ENCODE peak calls at places on chromosome 3, in six cellular contexts. One of them, this sample, is unnamed.

GRCh38 chr3:48879994-48880377 is 18.7 kb downstream of the SLC25A20 start:
- ATAC-seq in activated CD4-positive, alpha-beta T cell treated with anti-CD3 and anti-CD28 coated beads for 36 hours: no peak
- ATAC-seq in CD4-positive, CD25-positive, alpha-beta regulatory T cell: no peak
- ATAC-seq in sciatic nerve: no peak
- ATAC-seq in left cardiac atrium: no peak
- ATAC-seq in upper lobe of right lung: no peak
- ATAC-seq in this sample: no peak

GRCh38 chr3:197001106-197001971 is 28.3 kb downstream of the MELTF start:
- ATAC-seq in activated CD4-positive, alpha-beta T cell treated with anti-CD3 and anti-CD28 coated beads for 36 hours: no peak
- ATAC-seq in upper lobe of right lung: no peak
- ATAC-seq in sciatic nerve: peak; percentile 2
- ATAC-seq in CD4-positive, CD25-positive, alpha-beta regulatory T cell: no peak
- ATAC-seq in left cardiac atrium: no peak
- ATAC-seq in this sample: no peak

GRCh38 chr3:135143474-135143873 is 348.4 kb downstream of the EPHB1 start:
- ATAC-seq in sciatic nerve: no peak
- ATAC-seq in activated CD4-positive, alpha-beta T cell treated with anti-CD3 and anti-CD28 coated beads for 36 hours: no peak
- ATAC-seq in upper lobe of right lung: no peak
- ATAC-seq in left cardiac atrium: no peak
- ATAC-seq in CD4-positive, CD25-positive, alpha-beta regulatory T cell: no peak
- ATAC-seq in this sample: no peak

GRCh38 chr3:4228295-4228694 is 74.9 kb upstream of the SETMAR start:
- ATAC-seq in left cardiac atrium: no peak
- ATAC-seq in sciatic nerve: no peak
- ATAC-seq in upper lobe of right lung: no peak
- ATAC-seq in CD4-positive, CD25-positive, alpha-beta regulatory T cell: no peak
- ATAC-seq in activated CD4-positive, alpha-beta T cell treated with anti-CD3 and anti-CD28 coated beads for 36 hours: no peak
- ATAC-seq in this sample: no peak

GRCh38 chr3:14525685-14526631 is 14.2 kb downstream of the GRIP2 start:
- ATAC-seq in activated CD4-positive, alpha-beta T cell treated with anti-CD3 and anti-CD28 coated beads for 36 hours: peak; percentile 72
- ATAC-seq in CD4-positive, CD25-positive, alpha-beta regulatory T cell: no peak
- ATAC-seq in sciatic nerve: peak; percentile 51
- ATAC-seq in left cardiac atrium: peak; percentile 67
- ATAC-seq in upper lobe of right lung: no peak
- ATAC-seq in this sample: peak; percentile 82

GRCh38 chr3:170049146-170050000 is 11.6 kb downstream of the GPR160 start:
- ATAC-seq in upper lobe of right lung: peak; percentile 76
- ATAC-seq in sciatic nerve: peak; percentile 10
- ATAC-seq in activated CD4-positive, alpha-beta T cell treated with anti-CD3 and anti-CD28 coated beads for 36 hours: no peak
- ATAC-seq in left cardiac atrium: peak; percentile 68
- ATAC-seq in CD4-positive, CD25-positive, alpha-beta regulatory T cell: no peak
- ATAC-seq in this sample: no peak

GRCh38 chr3:112097378-112097777 is 11.2 kb downstream of the C3orf52 start:
- ATAC-seq in CD4-positive, CD25-positive, alpha-beta regulatory T cell: peak; percentile 34
- ATAC-seq in upper lobe of right lung: peak; percentile 78
- ATAC-seq in left cardiac atrium: peak; percentile 91
- ATAC-seq in sciatic nerve: no peak
- ATAC-seq in activated CD4-positive, alpha-beta T cell treated with anti-CD3 and anti-CD28 coated beads for 36 hours: peak; percentile 98
- ATAC-seq in this sample: peak; percentile 99

GRCh38 chr3:40846466-40846865 is 321.7 kb downstream of the ZNF621 start:
- ATAC-seq in activated CD4-positive, alpha-beta T cell treated with anti-CD3 and anti-CD28 coated beads for 36 hours: no peak
- ATAC-seq in CD4-positive, CD25-positive, alpha-beta regulatory T cell: no peak
- ATAC-seq in sciatic nerve: no peak
- ATAC-seq in upper lobe of right lung: no peak
- ATAC-seq in left cardiac atrium: peak; percentile 85
- ATAC-seq in this sample: no peak

GRCh38 chr3:16243706-16244490 is 20.8 kb downstream of the DPH3 start:
- ATAC-seq in activated CD4-positive, alpha-beta T cell treated with anti-CD3 and anti-CD28 coated beads for 36 hours: peak; percentile 52
- ATAC-seq in sciatic nerve: no peak
- ATAC-seq in left cardiac atrium: peak; percentile 82
- ATAC-seq in upper lobe of right lung: peak; percentile 10
- ATAC-seq in CD4-positive, CD25-positive, alpha-beta regulatory T cell: no peak
- ATAC-seq in this sample: peak; percentile 29

GRCh38 chr3:73499787-73500186 is 125.0 kb downstream of the PDZRN3 start:
- ATAC-seq in activated CD4-positive, alpha-beta T cell treated with anti-CD3 and anti-CD28 coated beads for 36 hours: no peak
- ATAC-seq in CD4-positive, CD25-positive, alpha-beta regulatory T cell: no peak
- ATAC-seq in sciatic nerve: no peak
- ATAC-seq in left cardiac atrium: no peak
- ATAC-seq in upper lobe of right lung: no peak
- ATAC-seq in this sample: no peak

GRCh38 chr3:141094851-141095545 is 43.9 kb downstream of the SPSB4 start:
- ATAC-seq in sciatic nerve: peak; percentile 95
- ATAC-seq in left cardiac atrium: peak; percentile 86
- ATAC-seq in CD4-positive, CD25-positive, alpha-beta regulatory T cell: no peak
- ATAC-seq in upper lobe of right lung: peak; percentile 30
- ATAC-seq in activated CD4-positive, alpha-beta T cell treated with anti-CD3 and anti-CD28 coated beads for 36 hours: no peak
- ATAC-seq in this sample: no peak

GRCh38 chr3:16178628-16178988 is 4.1 kb downstream of the GALNT15 start:
- ATAC-seq in upper lobe of right lung: no peak
- ATAC-seq in left cardiac atrium: no peak
- ATAC-seq in activated CD4-positive, alpha-beta T cell treated with anti-CD3 and anti-CD28 coated beads for 36 hours: peak; percentile 11
- ATAC-seq in CD4-positive, CD25-positive, alpha-beta regulatory T cell: no peak
- ATAC-seq in sciatic nerve: no peak
- ATAC-seq in this sample: no peak

GRCh38 chr3:170117134-170117533 is 64.4 kb downstream of the PHC3 start:
- ATAC-seq in activated CD4-positive, alpha-beta T cell treated with anti-CD3 and anti-CD28 coated beads for 36 hours: no peak
- ATAC-seq in sciatic nerve: no peak
- ATAC-seq in left cardiac atrium: no peak
- ATAC-seq in upper lobe of right lung: no peak
- ATAC-seq in CD4-positive, CD25-positive, alpha-beta regulatory T cell: no peak
- ATAC-seq in this sample: no peak

GRCh38 chr3:98242155-98242554 is 21.9 kb upstream of the OR5H6 start:
- ATAC-seq in upper lobe of right lung: no peak
- ATAC-seq in sciatic nerve: no peak
- ATAC-seq in CD4-positive, CD25-positive, alpha-beta regulatory T cell: no peak
- ATAC-seq in activated CD4-positive, alpha-beta T cell treated with anti-CD3 and anti-CD28 coated beads for 36 hours: no peak
- ATAC-seq in left cardiac atrium: no peak
- ATAC-seq in this sample: no peak

GRCh38 chr3:72043212-72044133 is 258.5 kb upstream of the PROK2 start:
- ATAC-seq in CD4-positive, CD25-positive, alpha-beta regulatory T cell: no peak
- ATAC-seq in sciatic nerve: no peak
- ATAC-seq in activated CD4-positive, alpha-beta T cell treated with anti-CD3 and anti-CD28 coated beads for 36 hours: no peak
- ATAC-seq in left cardiac atrium: peak; percentile 51
- ATAC-seq in upper lobe of right lung: peak; percentile 82
- ATAC-seq in this sample: no peak

GRCh38 chr3:66956740-66957139 is 41.4 kb upstream of the KBTBD8 start:
- ATAC-seq in CD4-positive, CD25-positive, alpha-beta regulatory T cell: no peak
- ATAC-seq in upper lobe of right lung: no peak
- ATAC-seq in activated CD4-positive, alpha-beta T cell treated with anti-CD3 and anti-CD28 coated beads for 36 hours: no peak
- ATAC-seq in left cardiac atrium: peak; percentile 72
- ATAC-seq in sciatic nerve: no peak
- ATAC-seq in this sample: no peak

GRCh38 chr3:19267040-19267439 is 118.7 kb downstream of the KCNH8 start:
- ATAC-seq in sciatic nerve: no peak
- ATAC-seq in activated CD4-positive, alpha-beta T cell treated with anti-CD3 and anti-CD28 coated beads for 36 hours: no peak
- ATAC-seq in CD4-positive, CD25-positive, alpha-beta regulatory T cell: no peak
- ATAC-seq in upper lobe of right lung: no peak
- ATAC-seq in left cardiac atrium: no peak
- ATAC-seq in this sample: no peak

GRCh38 chr3:159892171-159892791 is 96.4 kb upstream of the IL12A start:
- ATAC-seq in sciatic nerve: no peak
- ATAC-seq in left cardiac atrium: peak; percentile 44
- ATAC-seq in CD4-positive, CD25-positive, alpha-beta regulatory T cell: no peak
- ATAC-seq in activated CD4-positive, alpha-beta T cell treated with anti-CD3 and anti-CD28 coated beads for 36 hours: no peak
- ATAC-seq in upper lobe of right lung: peak; percentile 84
- ATAC-seq in this sample: no peak

GRCh38 chr3:134602440-134602814 is 48.4 kb downstream of the KY start:
- ATAC-seq in upper lobe of right lung: no peak
- ATAC-seq in left cardiac atrium: no peak
- ATAC-seq in activated CD4-positive, alpha-beta T cell treated with anti-CD3 and anti-CD28 coated beads for 36 hours: no peak
- ATAC-seq in CD4-positive, CD25-positive, alpha-beta regulatory T cell: no peak
- ATAC-seq in sciatic nerve: no peak
- ATAC-seq in this sample: no peak

GRCh38 chr3:128504957-128505730 is 12.1 kb upstream of the GATA2 start:
- ATAC-seq in sciatic nerve: no peak
- ATAC-seq in left cardiac atrium: no peak
- ATAC-seq in upper lobe of right lung: no peak
- ATAC-seq in CD4-positive, CD25-positive, alpha-beta regulatory T cell: no peak
- ATAC-seq in activated CD4-positive, alpha-beta T cell treated with anti-CD3 and anti-CD28 coated beads for 36 hours: no peak
- ATAC-seq in this sample: no peak

GRCh38 chr3:71428841-71429609 is 154.5 kb downstream of the FOXP1 start:
- ATAC-seq in sciatic nerve: peak; percentile 83
- ATAC-seq in upper lobe of right lung: peak; percentile 59
- ATAC-seq in CD4-positive, CD25-positive, alpha-beta regulatory T cell: no peak
- ATAC-seq in activated CD4-positive, alpha-beta T cell treated with anti-CD3 and anti-CD28 coated beads for 36 hours: no peak
- ATAC-seq in left cardiac atrium: peak; percentile 46
- ATAC-seq in this sample: no peak

GRCh38 chr3:57805674-57806073 is 49.6 kb downstream of the SLMAP start:
- ATAC-seq in left cardiac atrium: peak; percentile 82
- ATAC-seq in sciatic nerve: no peak
- ATAC-seq in upper lobe of right lung: peak; percentile 41
- ATAC-seq in activated CD4-positive, alpha-beta T cell treated with anti-CD3 and anti-CD28 coated beads for 36 hours: peak; percentile 89
- ATAC-seq in CD4-positive, CD25-positive, alpha-beta regulatory T cell: peak; percentile 45
- ATAC-seq in this sample: peak; percentile 96

GRCh38 chr3:186342197-186342596 is 19.8 kb downstream of the DGKG start:
- ATAC-seq in sciatic nerve: peak; percentile 59
- ATAC-seq in activated CD4-positive, alpha-beta T cell treated with anti-CD3 and anti-CD28 coated beads for 36 hours: no peak
- ATAC-seq in left cardiac atrium: peak; percentile 37
- ATAC-seq in CD4-positive, CD25-positive, alpha-beta regulatory T cell: no peak
- ATAC-seq in upper lobe of right lung: peak; percentile 84
- ATAC-seq in this sample: no peak

GRCh38 chr3:71262368-71263265 is 320.9 kb downstream of the FOXP1 start:
- ATAC-seq in upper lobe of right lung: peak; percentile 39
- ATAC-seq in sciatic nerve: no peak
- ATAC-seq in CD4-positive, CD25-positive, alpha-beta regulatory T cell: no peak
- ATAC-seq in left cardiac atrium: no peak
- ATAC-seq in activated CD4-positive, alpha-beta T cell treated with anti-CD3 and anti-CD28 coated beads for 36 hours: peak; percentile 30
- ATAC-seq in this sample: peak; percentile 40

GRCh38 chr3:177893321-177893720 is 642.9 kb upstream of the KCNMB2 start:
- ATAC-seq in upper lobe of right lung: no peak
- ATAC-seq in sciatic nerve: no peak
- ATAC-seq in CD4-positive, CD25-positive, alpha-beta regulatory T cell: no peak
- ATAC-seq in activated CD4-positive, alpha-beta T cell treated with anti-CD3 and anti-CD28 coated beads for 36 hours: no peak
- ATAC-seq in left cardiac atrium: no peak
- ATAC-seq in this sample: no peak

GRCh38 chr3:7272203-7272602 is 411.3 kb downstream of the GRM7 start:
- ATAC-seq in CD4-positive, CD25-positive, alpha-beta regulatory T cell: no peak
- ATAC-seq in sciatic nerve: no peak
- ATAC-seq in activated CD4-positive, alpha-beta T cell treated with anti-CD3 and anti-CD28 coated beads for 36 hours: no peak
- ATAC-seq in upper lobe of right lung: no peak
- ATAC-seq in left cardiac atrium: no peak
- ATAC-seq in this sample: no peak

GRCh38 chr3:186974824-186975281 is 44.5 kb downstream of the ST6GAL1 start:
- ATAC-seq in sciatic nerve: no peak
- ATAC-seq in upper lobe of right lung: no peak
- ATAC-seq in left cardiac atrium: peak; percentile 31
- ATAC-seq in activated CD4-positive, alpha-beta T cell treated with anti-CD3 and anti-CD28 coated beads for 36 hours: no peak
- ATAC-seq in CD4-positive, CD25-positive, alpha-beta regulatory T cell: no peak
- ATAC-seq in this sample: no peak

GRCh38 chr3:105805402-105805801 is 63.4 kb downstream of the CBLB start:
- ATAC-seq in sciatic nerve: no peak
- ATAC-seq in activated CD4-positive, alpha-beta T cell treated with anti-CD3 and anti-CD28 coated beads for 36 hours: no peak
- ATAC-seq in CD4-positive, CD25-positive, alpha-beta regulatory T cell: no peak
- ATAC-seq in upper lobe of right lung: no peak
- ATAC-seq in left cardiac atrium: no peak
- ATAC-seq in this sample: no peak

GRCh38 chr3:45565341-45565740 is 29.2 kb upstream of the LIMD1 start:
- ATAC-seq in CD4-positive, CD25-positive, alpha-beta regulatory T cell: no peak
- ATAC-seq in left cardiac atrium: no peak
- ATAC-seq in upper lobe of right lung: no peak
- ATAC-seq in sciatic nerve: no peak
- ATAC-seq in activated CD4-positive, alpha-beta T cell treated with anti-CD3 and anti-CD28 coated beads for 36 hours: no peak
- ATAC-seq in this sample: no peak

GRCh38 chr3:104855702-104856101 is 511.0 kb upstream of the ALCAM start:
- ATAC-seq in CD4-positive, CD25-positive, alpha-beta regulatory T cell: no peak
- ATAC-seq in upper lobe of right lung: no peak
- ATAC-seq in sciatic nerve: no peak
- ATAC-seq in activated CD4-positive, alpha-beta T cell treated with anti-CD3 and anti-CD28 coated beads for 36 hours: no peak
- ATAC-seq in left cardiac atrium: no peak
- ATAC-seq in this sample: no peak

GRCh38 chr3:138875754-138876664 is 41.3 kb upstream of the PIK3CB start:
- ATAC-seq in upper lobe of right lung: peak; percentile 87
- ATAC-seq in activated CD4-positive, alpha-beta T cell treated with anti-CD3 and anti-CD28 coated beads for 36 hours: peak; percentile 88
- ATAC-seq in sciatic nerve: no peak
- ATAC-seq in CD4-positive, CD25-positive, alpha-beta regulatory T cell: peak; percentile 31
- ATAC-seq in left cardiac atrium: peak; percentile 45
- ATAC-seq in this sample: peak; percentile 89

GRCh38 chr3:112351823-112352222 is 18.9 kb downstream of the CD200 start:
- ATAC-seq in CD4-positive, CD25-positive, alpha-beta regulatory T cell: no peak
- ATAC-seq in upper lobe of right lung: no peak
- ATAC-seq in left cardiac atrium: no peak
- ATAC-seq in sciatic nerve: no peak
- ATAC-seq in activated CD4-positive, alpha-beta T cell treated with anti-CD3 and anti-CD28 coated beads for 36 hours: no peak
- ATAC-seq in this sample: no peak

GRCh38 chr3:12585181-12585580 is 28.3 kb downstream of the MKRN2 start:
- ATAC-seq in activated CD4-positive, alpha-beta T cell treated with anti-CD3 and anti-CD28 coated beads for 36 hours: no peak
- ATAC-seq in sciatic nerve: no peak
- ATAC-seq in left cardiac atrium: no peak
- ATAC-seq in upper lobe of right lung: no peak
- ATAC-seq in CD4-positive, CD25-positive, alpha-beta regulatory T cell: no peak
- ATAC-seq in this sample: no peak

GRCh38 chr3:9195390-9195789 is 54.1 kb downstream of the SRGAP3 start:
- ATAC-seq in sciatic nerve: no peak
- ATAC-seq in left cardiac atrium: no peak
- ATAC-seq in upper lobe of right lung: no peak
- ATAC-seq in CD4-positive, CD25-positive, alpha-beta regulatory T cell: no peak
- ATAC-seq in activated CD4-positive, alpha-beta T cell treated with anti-CD3 and anti-CD28 coated beads for 36 hours: no peak
- ATAC-seq in this sample: no peak

This sample was measured in activated T-helper 17 cell treated with anti-CD3 and anti-CD28 coated beads, Interleukin-2, amount 50 U/mL, for 72 hours.